ENCODE peak calls at places on chromosomes 12 and 14, in six cellular contexts. One of them, this sample, is unnamed.

GRCh38 chr12:4134833-4135597 is 138.5 kb upstream of the CCND2 start:
- DNase-seq in breast epithelium: no peak
- DNase-seq in endothelial cell of umbilical vein: no peak
- DNase-seq in GM23338: peak; percentile 97
- DNase-seq in GM12878: no peak
- DNase-seq in H1: peak; percentile 82
- DNase-seq in this sample: no peak

GRCh38 chr12:49089831-49090773 is 4.5 kb downstream of the DHH start:
- DNase-seq in breast epithelium: no peak
- DNase-seq in endothelial cell of umbilical vein: peak; percentile 50
- DNase-seq in GM23338: peak; percentile 64
- DNase-seq in GM12878: no peak
- DNase-seq in H1: peak; percentile 68
- DNase-seq in this sample: no peak

GRCh38 chr14:29926701-29927595 is 699 bp downstream of the PRKD1 start:
- DNase-seq in breast epithelium: no peak
- DNase-seq in endothelial cell of umbilical vein: peak; percentile 65
- DNase-seq in GM23338: peak; percentile 55
- DNase-seq in GM12878: no peak
- DNase-seq in H1: peak; percentile 71
- DNase-seq in this sample: no peak

GRCh38 chr14:51004801-51005526 is 60.7 kb upstream of the PYGL start:
- DNase-seq in breast epithelium: no peak
- DNase-seq in endothelial cell of umbilical vein: no peak
- DNase-seq in GM23338: no peak
- DNase-seq in GM12878: no peak
- DNase-seq in H1: no peak
- DNase-seq in this sample: no peak

GRCh38 chr14:54653764-54654469 is 87.0 kb downstream of the SAMD4A start:
- DNase-seq in breast epithelium: no peak
- DNase-seq in endothelial cell of umbilical vein: peak; percentile 99
- DNase-seq in GM23338: no peak
- DNase-seq in GM12878: no peak
- DNase-seq in H1: no peak
- DNase-seq in this sample: no peak

GRCh38 chr12:94754653-94755052 is 104.3 kb upstream of the TMCC3 start:
- DNase-seq in breast epithelium: no peak
- DNase-seq in endothelial cell of umbilical vein: no peak
- DNase-seq in GM23338: no peak
- DNase-seq in GM12878: no peak
- DNase-seq in H1: no peak
- DNase-seq in this sample: no peak

GRCh38 chr12:75428767-75429166 is 37.9 kb downstream of the GLIPR1L2 start:
- DNase-seq in breast epithelium: no peak
- DNase-seq in endothelial cell of umbilical vein: no peak
- DNase-seq in GM23338: no peak
- DNase-seq in GM12878: no peak
- DNase-seq in H1: no peak
- DNase-seq in this sample: no peak

GRCh38 chr14:50230601-50231474 is 540 bp downstream of the SOS2 start:
- DNase-seq in breast epithelium: peak; percentile 52
- DNase-seq in endothelial cell of umbilical vein: peak; percentile 75
- DNase-seq in GM23338: peak; percentile 50
- DNase-seq in GM12878: peak; percentile 36
- DNase-seq in H1: no peak
- DNase-seq in this sample: peak; percentile 43

GRCh38 chr12:119659289-119659897 is 8.5 kb upstream of the PRKAB1 start:
- DNase-seq in breast epithelium: no peak
- DNase-seq in endothelial cell of umbilical vein: peak; percentile 42
- DNase-seq in GM23338: peak; percentile 47
- DNase-seq in GM12878: no peak
- DNase-seq in H1: no peak
- DNase-seq in this sample: no peak

GRCh38 chr12:131990980-131991305 is 41.2 kb downstream of the EP400 start:
- DNase-seq in breast epithelium: no peak
- DNase-seq in endothelial cell of umbilical vein: no peak
- DNase-seq in GM23338: no peak
- DNase-seq in GM12878: no peak
- DNase-seq in H1: peak; percentile 61
- DNase-seq in this sample: no peak

GRCh38 chr12:75481774-75482173 is 1.2 kb downstream of the GLIPR1 start:
- DNase-seq in breast epithelium: no peak
- DNase-seq in endothelial cell of umbilical vein: no peak
- DNase-seq in GM23338: no peak
- DNase-seq in GM12878: no peak
- DNase-seq in H1: no peak
- DNase-seq in this sample: no peak

GRCh38 chr12:109716512-109717389 is 3.1 kb downstream of the FAM222A start:
- DNase-seq in breast epithelium: peak; percentile 48
- DNase-seq in endothelial cell of umbilical vein: no peak
- DNase-seq in GM23338: no peak
- DNase-seq in GM12878: no peak
- DNase-seq in H1: no peak
- DNase-seq in this sample: no peak
- TF ChIP-seq POLR2AphosphoS5 in breast epithelium: no peak
- TF ChIP-seq POLR2AphosphoS5 in endothelial cell of umbilical vein: no peak
- TF ChIP-seq POLR2AphosphoS5 in GM23338: no peak
- TF ChIP-seq POLR2AphosphoS5 in GM12878: no peak
- TF ChIP-seq POLR2AphosphoS5 in H1: no peak
- TF ChIP-seq POLR2AphosphoS5 in this sample: no peak

DNA sequence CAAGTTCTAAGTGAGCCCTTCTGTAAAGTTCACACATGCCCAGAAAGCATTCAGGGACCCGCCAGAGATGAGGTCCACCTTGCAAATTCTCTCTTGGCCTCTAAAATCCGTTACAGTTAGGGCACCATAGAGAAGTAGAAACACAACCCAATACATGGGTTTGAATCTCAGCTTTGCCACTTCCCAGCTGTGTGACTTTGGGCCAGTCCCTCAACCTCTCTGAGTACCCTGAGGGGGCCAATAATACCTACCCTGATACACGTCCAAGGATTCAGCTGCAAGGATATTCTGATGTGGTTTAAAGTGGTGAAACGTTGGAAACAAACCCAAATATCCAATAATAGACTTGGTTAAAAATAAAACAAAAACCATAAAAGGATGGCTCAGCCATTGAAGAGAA is 11.7 kb downstream of the LHX5 start:
- DNase-seq in breast epithelium: no peak
- DNase-seq in endothelial cell of umbilical vein: no peak
- DNase-seq in GM23338: no peak
- DNase-seq in GM12878: no peak
- DNase-seq in H1: no peak
- DNase-seq in this sample: no peak
- TF ChIP-seq POLR2AphosphoS5 in breast epithelium: no peak
- TF ChIP-seq POLR2AphosphoS5 in endothelial cell of umbilical vein: no peak
- TF ChIP-seq POLR2AphosphoS5 in GM23338: no peak
- TF ChIP-seq POLR2AphosphoS5 in GM12878: no peak
- TF ChIP-seq POLR2AphosphoS5 in H1: no peak
- TF ChIP-seq POLR2AphosphoS5 in this sample: no peak

GRCh38 chr12:8493084-8493483 is 20.2 kb upstream of the CLEC4D start:
- DNase-seq in breast epithelium: no peak
- DNase-seq in endothelial cell of umbilical vein: no peak
- DNase-seq in GM23338: no peak
- DNase-seq in GM12878: peak; percentile 72
- DNase-seq in H1: no peak
- DNase-seq in this sample: no peak
- TF ChIP-seq POLR2AphosphoS5 in breast epithelium: no peak
- TF ChIP-seq POLR2AphosphoS5 in endothelial cell of umbilical vein: no peak
- TF ChIP-seq POLR2AphosphoS5 in GM23338: no peak
- TF ChIP-seq POLR2AphosphoS5 in GM12878: no peak
- TF ChIP-seq POLR2AphosphoS5 in H1: no peak
- TF ChIP-seq POLR2AphosphoS5 in this sample: no peak

DNA sequence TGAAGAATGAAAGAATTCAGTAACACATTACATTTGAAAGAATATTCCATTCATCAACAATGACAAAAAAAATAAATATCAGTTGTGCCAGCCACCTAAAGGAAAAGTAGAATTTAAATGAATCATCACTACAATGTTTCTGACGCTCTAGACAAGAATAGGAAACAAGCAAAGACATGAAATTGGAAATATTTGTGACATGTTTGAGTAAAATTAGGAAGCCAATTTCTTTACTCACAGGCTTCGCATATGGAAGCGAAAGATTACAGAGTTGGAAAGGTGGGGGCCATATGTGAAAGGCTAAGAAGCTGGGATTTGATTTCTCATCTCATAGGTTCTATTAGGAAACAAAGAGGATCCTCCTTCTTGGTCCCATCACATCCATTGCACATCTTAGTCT is 279.0 kb downstream of the IPO8 start:
- DNase-seq in breast epithelium: no peak
- DNase-seq in endothelial cell of umbilical vein: no peak
- DNase-seq in GM23338: no peak
- DNase-seq in GM12878: no peak
- DNase-seq in H1: no peak
- DNase-seq in this sample: no peak
- TF ChIP-seq POLR2AphosphoS5 in breast epithelium: no peak
- TF ChIP-seq POLR2AphosphoS5 in endothelial cell of umbilical vein: no peak
- TF ChIP-seq POLR2AphosphoS5 in GM23338: no peak
- TF ChIP-seq POLR2AphosphoS5 in GM12878: no peak
- TF ChIP-seq POLR2AphosphoS5 in H1: no peak
- TF ChIP-seq POLR2AphosphoS5 in this sample: no peak

GRCh38 chr12:14238224-14238792 is 127.2 kb upstream of the ATF7IP start:
- DNase-seq in breast epithelium: no peak
- DNase-seq in endothelial cell of umbilical vein: peak; percentile 47
- DNase-seq in GM23338: peak; percentile 43
- DNase-seq in GM12878: no peak
- DNase-seq in H1: no peak
- DNase-seq in this sample: no peak
- TF ChIP-seq POLR2AphosphoS5 in breast epithelium: no peak
- TF ChIP-seq POLR2AphosphoS5 in endothelial cell of umbilical vein: no peak
- TF ChIP-seq POLR2AphosphoS5 in GM23338: no peak
- TF ChIP-seq POLR2AphosphoS5 in GM12878: no peak
- TF ChIP-seq POLR2AphosphoS5 in H1: no peak
- TF ChIP-seq POLR2AphosphoS5 in this sample: no peak

DNA sequence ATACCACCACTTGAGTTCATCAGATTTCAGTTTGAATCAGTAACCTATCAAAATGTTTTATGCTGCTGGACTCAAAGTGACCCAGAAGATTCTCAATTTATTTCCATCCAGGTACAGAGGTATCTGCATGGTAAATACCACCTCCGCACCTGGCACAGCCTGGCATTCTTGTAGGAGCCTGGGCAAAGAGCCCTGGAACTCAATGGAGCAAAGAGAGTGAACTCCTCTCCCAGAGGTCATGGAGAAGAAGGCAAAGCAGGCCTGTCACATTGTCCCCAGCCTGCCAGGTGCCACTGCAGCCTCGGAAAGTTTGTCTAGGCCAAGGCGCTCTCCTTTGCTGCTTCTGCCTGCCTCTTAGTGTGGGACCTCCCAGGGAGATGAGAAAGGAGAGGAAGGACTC is 319.8 kb downstream of the ZFP36L1 start:
- DNase-seq in breast epithelium: peak; percentile 91
- DNase-seq in endothelial cell of umbilical vein: no peak
- DNase-seq in GM23338: no peak
- DNase-seq in GM12878: no peak
- DNase-seq in H1: no peak
- DNase-seq in this sample: no peak
- TF ChIP-seq POLR2AphosphoS5 in breast epithelium: no peak
- TF ChIP-seq POLR2AphosphoS5 in endothelial cell of umbilical vein: no peak
- TF ChIP-seq POLR2AphosphoS5 in GM23338: no peak
- TF ChIP-seq POLR2AphosphoS5 in GM12878: no peak
- TF ChIP-seq POLR2AphosphoS5 in H1: no peak
- TF ChIP-seq POLR2AphosphoS5 in this sample: no peak

GRCh38 chr12:121021754-121022153 is 5.5 kb upstream of the C12orf43 start:
- DNase-seq in breast epithelium: no peak
- DNase-seq in endothelial cell of umbilical vein: no peak
- DNase-seq in GM23338: no peak
- DNase-seq in GM12878: no peak
- DNase-seq in H1: no peak
- DNase-seq in this sample: no peak

GRCh38 chr12:121022713-121023112 is 6.4 kb upstream of the C12orf43 start:
- DNase-seq in breast epithelium: no peak
- DNase-seq in endothelial cell of umbilical vein: no peak
- DNase-seq in GM23338: no peak
- DNase-seq in GM12878: no peak
- DNase-seq in H1: no peak
- DNase-seq in this sample: no peak

GRCh38 chr12:121026274-121027045 is 10.2 kb upstream of the C12orf43 start:
- DNase-seq in breast epithelium: no peak
- DNase-seq in endothelial cell of umbilical vein: no peak
- DNase-seq in GM23338: peak; percentile 43
- DNase-seq in GM12878: no peak
- DNase-seq in H1: no peak
- DNase-seq in this sample: no peak

GRCh38 chr12:121023799-121024198 is 7.5 kb upstream of the C12orf43 start:
- DNase-seq in breast epithelium: no peak
- DNase-seq in endothelial cell of umbilical vein: no peak
- DNase-seq in GM23338: no peak
- DNase-seq in GM12878: no peak
- DNase-seq in H1: no peak
- DNase-seq in this sample: no peak

GRCh38 chr12:121025442-121026226 is 9.3 kb upstream of the C12orf43 start:
- DNase-seq in breast epithelium: no peak
- DNase-seq in endothelial cell of umbilical vein: no peak
- DNase-seq in GM23338: no peak
- DNase-seq in GM12878: no peak
- DNase-seq in H1: no peak
- DNase-seq in this sample: no peak
- TF ChIP-seq POLR2AphosphoS5 in breast epithelium: no peak
- TF ChIP-seq POLR2AphosphoS5 in endothelial cell of umbilical vein: no peak
- TF ChIP-seq POLR2AphosphoS5 in GM23338: no peak
- TF ChIP-seq POLR2AphosphoS5 in GM12878: no peak
- TF ChIP-seq POLR2AphosphoS5 in H1: no peak
- TF ChIP-seq POLR2AphosphoS5 in this sample: no peak

GRCh38 chr14:58899317-58899713 is 261.6 kb downstream of the DACT1 start:
- DNase-seq in breast epithelium: no peak
- DNase-seq in endothelial cell of umbilical vein: no peak
- DNase-seq in GM23338: no peak
- DNase-seq in GM12878: no peak
- DNase-seq in H1: no peak
- DNase-seq in this sample: no peak
- TF ChIP-seq POLR2AphosphoS5 in breast epithelium: no peak
- TF ChIP-seq POLR2AphosphoS5 in endothelial cell of umbilical vein: no peak
- TF ChIP-seq POLR2AphosphoS5 in GM23338: no peak
- TF ChIP-seq POLR2AphosphoS5 in GM12878: no peak
- TF ChIP-seq POLR2AphosphoS5 in H1: no peak
- TF ChIP-seq POLR2AphosphoS5 in this sample: no peak

This sample was measured in Panc1.